ENCODE peak calls at places on chromosomes 7 and 10, in seven cellular contexts. K, V, Q, U, B, R and E are unnamed samples.

GRCh38 chr10:34437897-34438296 is 377.2 kb downstream of the PARD3 start:
- DNase-seq in K (no peak), V (no peak), Q (no peak), U (no peak), B (no peak), R (no peak), E (no peak)

GRCh38 chr7:40584667-40585433 is 450.0 kb downstream of the SUGCT start:
- DNase-seq in K (no peak), V (no peak), Q (no peak), U (peak; percentile 40), B (no peak), R (no peak), E (no peak)

GRCh38 chr10:132575320-132576201 is 38.0 kb downstream of the INPP5A start:
- DNase-seq in K (no peak), V (no peak), Q (no peak), U (peak; percentile 71), B (no peak), R (peak; percentile 65), E (no peak)

GRCh38 chr10:108469940-108470339 is 1305.4 kb upstream of the SORCS1 start:
- DNase-seq in K (no peak), V (no peak), Q (no peak), U (no peak), B (no peak), R (no peak), E (no peak)

GRCh38 chr10:47107226-47107625 is 192.8 kb upstream of the GDF10 start:
- DNase-seq in K (no peak), V (no peak), Q (no peak), U (no peak), B (no peak), R (no peak), E (no peak)

GRCh38 chr10:122373713-122374112 is 795 bp upstream of the PLEKHA1 start:
- DNase-seq in K (no peak), V (no peak), Q (peak; percentile 26), U (peak; percentile 34), B (no peak), R (peak; percentile 30), E (no peak)

GRCh38 chr7:34762769-34763168 is 104.8 kb downstream of the NPSR1 start:
- DNase-seq in K (no peak), V (no peak), Q (no peak), U (no peak), B (no peak), R (peak; percentile 4), E (no peak)

GRCh38 chr10:60314306-60314940 is 75.3 kb downstream of the ANK3 start:
- DNase-seq in K (no peak), V (no peak), Q (no peak), U (peak; percentile 79), B (no peak), R (peak; percentile 78), E (no peak)

GRCh38 chr10:62377966-62378365 is 3.8 kb downstream of the ZNF365 start:
- DNase-seq in K (no peak), V (no peak), Q (no peak), U (no peak), B (no peak), R (no peak), E (no peak)

GRCh38 chr10:9668411-9668810 is 1349.3 kb upstream of the CELF2 start:
- DNase-seq in K (no peak), V (no peak), Q (no peak), U (peak; percentile 14), B (no peak), R (no peak), E (no peak)

GRCh38 chr7:29332875-29333482 is 138.4 kb downstream of the CHN2 start:
- DNase-seq in K (no peak), V (no peak), Q (no peak), U (no peak), B (no peak), R (no peak), E (no peak)

GRCh38 chr10:98848361-98848760 is 387.3 kb downstream of the HPSE2 start:
- DNase-seq in K (no peak), V (no peak), Q (no peak), U (no peak), B (no peak), R (no peak), E (no peak)

GRCh38 chr7:107989618-107990373 is 13.2 kb downstream of the LAMB1 start:
- DNase-seq in K (no peak), V (no peak), Q (no peak), U (peak; percentile 98), B (no peak), R (peak; percentile 82), E (no peak)

GRCh38 chr10:58451490-58451889 is 61.2 kb upstream of the BICC1 start:
- DNase-seq in K (no peak), V (no peak), Q (no peak), U (no peak), B (no peak), R (no peak), E (no peak)

GRCh38 chr7:67788689-67789088 is 792.1 kb downstream of the TYW1 start:
- DNase-seq in K (no peak), V (no peak), Q (no peak), U (no peak), B (peak; percentile 34), R (peak; percentile 9), E (peak; percentile 32)

GRCh38 chr10:86585726-86586048 is 64.1 kb upstream of the WAPL start:
- DNase-seq in K (no peak), V (no peak), Q (no peak), U (no peak), B (no peak), R (no peak), E (no peak)

GRCh38 chr7:75817112-75817511 is 3.5 kb upstream of the CCL24 start:
- DNase-seq in K (no peak), V (no peak), Q (no peak), U (no peak), B (no peak), R (no peak), E (no peak)

GRCh38 chr7:16026253-16027020 is 340.0 kb upstream of the MEOX2 start:
- DNase-seq in K (no peak), V (no peak), Q (no peak), U (peak; percentile 65), B (peak; percentile 41), R (peak; percentile 71), E (no peak)

GRCh38 chr10:1183033-1183396 is 126.8 kb downstream of the WDR37 start:
- DNase-seq in K (no peak), V (no peak), Q (no peak), U (no peak), B (no peak), R (no peak), E (peak; percentile 58)

GRCh38 chr10:50538473-50539398 is 85.0 kb downstream of the SGMS1 start:
- DNase-seq in K (no peak), V (no peak), Q (no peak), U (peak; percentile 55), B (peak; percentile 37), R (no peak), E (peak; percentile 74)

GRCh38 chr10:50540826-50541122 is 83.0 kb downstream of the SGMS1 start:
- DNase-seq in K (no peak), V (no peak), Q (no peak), U (no peak), B (no peak), R (no peak), E (no peak)

GRCh38 chr10:50541317-50541716 is 82.4 kb downstream of the SGMS1 start:
- DNase-seq in K (no peak), V (no peak), Q (no peak), U (no peak), B (no peak), R (no peak), E (no peak)

GRCh38 chr10:50541921-50542320 is 81.8 kb downstream of the SGMS1 start:
- DNase-seq in K (no peak), V (no peak), Q (no peak), U (no peak), B (no peak), R (no peak), E (no peak)

GRCh38 chr10:50540069-50540825 is 83.5 kb downstream of the SGMS1 start:
- DNase-seq in K (no peak), V (no peak), Q (no peak), U (peak; percentile 50), B (no peak), R (no peak), E (no peak)
- H3K4me3 ChIP-seq in K (no peak overlapping the region), V (no peak overlapping the region), Q (no peak overlapping the region), U (no peak overlapping the region), B (no peak overlapping the region), R (no peak overlapping the region), E (no peak overlapping the region)

DNA sequence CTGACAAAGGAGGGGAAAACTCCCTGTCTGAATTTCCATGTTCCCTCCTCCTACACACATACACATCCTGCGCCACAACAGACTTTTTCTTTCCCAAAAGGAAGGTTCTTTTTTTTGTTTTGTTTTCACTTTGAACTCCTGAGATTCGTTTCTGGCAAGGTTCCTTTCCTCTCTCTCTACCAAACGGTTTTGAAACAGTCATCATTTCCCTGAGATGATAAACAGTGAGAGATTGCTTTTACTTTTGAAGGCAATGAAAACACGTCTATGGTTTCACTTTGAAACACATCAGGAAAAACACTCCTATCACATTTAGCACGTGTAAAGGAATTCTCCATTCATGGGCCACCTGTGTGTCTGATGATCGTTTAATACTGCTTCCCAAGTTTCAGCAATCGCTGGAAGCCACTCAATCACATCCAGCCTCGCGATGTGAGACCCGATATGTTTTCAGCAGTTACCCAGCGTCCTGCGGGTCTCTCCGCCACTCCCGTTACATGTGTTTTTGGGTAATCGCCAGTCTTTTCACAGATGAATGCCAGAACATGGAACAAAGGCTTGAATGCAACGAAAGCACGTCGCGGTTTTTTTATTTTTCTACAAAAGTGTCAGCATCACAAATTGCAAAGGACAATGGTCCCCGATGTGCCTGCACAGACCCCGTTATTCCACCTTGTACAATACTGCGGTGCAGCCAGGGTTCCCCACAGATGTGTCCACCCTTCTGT is 62.8 kb upstream of the CUX1 start:
- DNase-seq in K (no peak), V (no peak), Q (peak; percentile 32), U (peak; percentile 59), B (no peak), R (peak; percentile 70), E (no peak)
- H3K4me3 ChIP-seq in K (peak overlapping the region; percentile 51), V (peak overlapping the region; percentile 79), Q (peak overlapping the region; percentile 37), U (peak overlapping the region; percentile 21), B (peak overlapping the region; percentile 25), R (peak overlapping the region; percentile 64), E (peak overlapping the region; percentile 40)

DNA sequence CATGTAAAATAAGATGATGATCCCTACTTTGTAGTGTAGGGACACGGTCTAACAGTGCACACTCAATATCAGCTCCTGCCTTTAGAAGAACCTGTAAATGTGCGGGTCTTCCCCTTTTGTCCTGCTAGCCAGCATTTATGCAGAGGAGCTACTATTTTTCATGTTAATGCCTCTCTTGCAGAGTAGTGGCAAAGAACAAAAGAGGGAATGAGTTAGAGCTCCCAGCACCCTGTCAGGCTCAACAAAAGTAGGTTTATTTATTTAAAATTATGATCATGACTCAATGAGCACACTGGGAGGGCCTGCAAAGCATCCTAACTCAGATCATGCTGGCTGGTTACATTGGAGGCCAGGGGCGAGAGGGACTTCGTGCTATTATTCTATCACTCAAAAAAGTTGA is 414.5 kb upstream of the COBL start:
- DNase-seq in K (no peak), V (no peak), Q (no peak), U (no peak), B (no peak), R (no peak), E (no peak)
- H3K4me3 ChIP-seq in K (no peak overlapping the region), V (no peak overlapping the region), Q (no peak overlapping the region), U (no peak overlapping the region), B (no peak overlapping the region), R (no peak overlapping the region), E (no peak overlapping the region)

DNA sequence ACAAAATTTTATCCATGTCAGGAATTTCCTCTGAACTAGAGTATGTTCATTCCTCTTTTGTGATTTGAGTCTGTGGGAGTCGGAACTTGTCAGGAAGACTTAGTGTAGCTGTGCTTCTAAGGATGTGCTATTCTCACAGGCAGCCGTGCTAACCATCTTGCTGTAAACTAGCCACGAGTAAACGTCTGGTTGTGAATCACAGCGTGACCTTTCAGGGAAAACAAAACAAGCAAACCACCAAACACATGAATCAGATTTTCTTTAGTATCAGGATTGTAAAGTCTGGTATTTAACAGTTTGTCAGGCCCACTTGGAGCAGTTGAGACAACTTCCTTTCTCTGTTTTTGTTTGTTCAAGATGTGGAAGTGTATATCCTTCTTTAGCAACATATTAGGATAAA is 32.0 kb downstream of the AUTS2 start:
- DNase-seq in K (no peak), V (no peak), Q (no peak), U (peak; percentile 57), B (no peak), R (peak; percentile 86), E (no peak)
- H3K4me3 ChIP-seq in K (no peak overlapping the region), V (no peak overlapping the region), Q (no peak overlapping the region), U (no peak overlapping the region), B (no peak overlapping the region), R (no peak overlapping the region), E (no peak overlapping the region)